ENCODE peak calls at places on chromosomes 3 and 15, in five cellular contexts. One of them, this sample, is unnamed.

GRCh38 chr3:32392530-32393302 is 1.1 kb downstream of the CMTM7 start:
- DNase-seq in thoracic aorta: peak
- DNase-seq in cardiac fibroblast: peak
- DNase-seq in dorsolateral prefrontal cortex: no peak
- DNase-seq in GM23338: peak
- DNase-seq in this sample: peak

GRCh38 chr3:173553635-173554280 is 156.2 kb downstream of the NLGN1 start:
- DNase-seq in thoracic aorta: no peak
- DNase-seq in cardiac fibroblast: peak
- DNase-seq in dorsolateral prefrontal cortex: no peak
- DNase-seq in GM23338: peak
- DNase-seq in this sample: no peak

GRCh38 chr3:171699611-171700010 is 110.7 kb downstream of the PLD1 start:
- DNase-seq in thoracic aorta: no peak
- DNase-seq in cardiac fibroblast: peak
- DNase-seq in dorsolateral prefrontal cortex: no peak
- DNase-seq in GM23338: no peak
- DNase-seq in this sample: no peak

GRCh38 chr15:69758810-69759410 is 306.3 kb downstream of the RPLP1 start:
- DNase-seq in thoracic aorta: no peak
- DNase-seq in cardiac fibroblast: peak
- DNase-seq in dorsolateral prefrontal cortex: no peak
- DNase-seq in GM23338: no peak
- DNase-seq in this sample: peak

GRCh38 chr15:70892002-70892911 is at the start of the genes LRRC49 and THAP10:
- DNase-seq in thoracic aorta: peak
- DNase-seq in cardiac fibroblast: peak
- DNase-seq in dorsolateral prefrontal cortex: peak
- DNase-seq in GM23338: peak
- DNase-seq in this sample: peak

GRCh38 chr3:177329854-177330253 is 132.6 kb upstream of the TBL1XR1 start:
- DNase-seq in thoracic aorta: no peak
- DNase-seq in cardiac fibroblast: no peak
- DNase-seq in dorsolateral prefrontal cortex: no peak
- DNase-seq in GM23338: no peak
- DNase-seq in this sample: no peak

GRCh38 chr15:74240002-74240568 is 4.0 kb downstream of the CCDC33 start:
- DNase-seq in thoracic aorta: peak
- DNase-seq in cardiac fibroblast: peak
- DNase-seq in dorsolateral prefrontal cortex: peak
- DNase-seq in GM23338: peak
- DNase-seq in this sample: peak

GRCh38 chr3:24538891-24539290 is 44.2 kb upstream of the THRB start:
- DNase-seq in thoracic aorta: no peak
- DNase-seq in cardiac fibroblast: no peak
- DNase-seq in dorsolateral prefrontal cortex: no peak
- DNase-seq in GM23338: no peak
- DNase-seq in this sample: peak

GRCh38 chr3:146650691-146651090 is 45.5 kb upstream of the PLSCR5 start:
- DNase-seq in thoracic aorta: no peak
- DNase-seq in cardiac fibroblast: no peak
- DNase-seq in dorsolateral prefrontal cortex: no peak
- DNase-seq in GM23338: no peak
- DNase-seq in this sample: no peak

GRCh38 chr3:66405701-66406091 is 95.1 kb downstream of the LRIG1 start:
- DNase-seq in thoracic aorta: peak
- DNase-seq in cardiac fibroblast: peak
- DNase-seq in dorsolateral prefrontal cortex: no peak
- DNase-seq in GM23338: no peak
- DNase-seq in this sample: peak

GRCh38 chr15:90315276-90315982 is 36.7 kb upstream of the ZNF774 start:
- DNase-seq in thoracic aorta: peak
- DNase-seq in cardiac fibroblast: peak
- DNase-seq in dorsolateral prefrontal cortex: no peak
- DNase-seq in GM23338: no peak
- DNase-seq in this sample: peak

GRCh38 chr3:53944019-53944418 is 52.4 kb upstream of the SELENOK start:
- DNase-seq in thoracic aorta: no peak
- DNase-seq in cardiac fibroblast: peak
- DNase-seq in dorsolateral prefrontal cortex: no peak
- DNase-seq in GM23338: no peak
- DNase-seq in this sample: no peak

GRCh38 chr3:72258786-72259185 is 473.8 kb upstream of the PROK2 start:
- DNase-seq in thoracic aorta: no peak
- DNase-seq in cardiac fibroblast: no peak
- DNase-seq in dorsolateral prefrontal cortex: no peak
- DNase-seq in GM23338: no peak
- DNase-seq in this sample: no peak

GRCh38 chr3:66366747-66367146 is 134.1 kb downstream of the LRIG1 start:
- DNase-seq in thoracic aorta: no peak
- DNase-seq in cardiac fibroblast: no peak
- DNase-seq in dorsolateral prefrontal cortex: no peak
- DNase-seq in GM23338: peak
- DNase-seq in this sample: no peak

GRCh38 chr3:185549111-185549510 is 3.3 kb downstream of the LIPH start:
- DNase-seq in thoracic aorta: peak
- DNase-seq in cardiac fibroblast: peak
- DNase-seq in dorsolateral prefrontal cortex: no peak
- DNase-seq in GM23338: no peak
- DNase-seq in this sample: peak

GRCh38 chr15:50883903-50884302 is 24.6 kb upstream of the AP4E1 start:
- DNase-seq in thoracic aorta: no peak
- DNase-seq in cardiac fibroblast: peak
- DNase-seq in dorsolateral prefrontal cortex: no peak
- DNase-seq in GM23338: no peak
- DNase-seq in this sample: no peak

GRCh38 chr15:27392163-27392562 is 421.2 kb downstream of the GABRG3 start:
- DNase-seq in thoracic aorta: no peak
- DNase-seq in cardiac fibroblast: no peak
- DNase-seq in dorsolateral prefrontal cortex: no peak
- DNase-seq in GM23338: no peak
- DNase-seq in this sample: no peak

GRCh38 chr15:78315686-78316085 is 16.3 kb upstream of the SKIC8 start:
- DNase-seq in thoracic aorta: no peak
- DNase-seq in cardiac fibroblast: peak
- DNase-seq in dorsolateral prefrontal cortex: peak
- DNase-seq in GM23338: peak
- DNase-seq in this sample: no peak

GRCh38 chr3:124032881-124033359 is 41.0 kb upstream of the ROPN1 start:
- DNase-seq in thoracic aorta: peak
- DNase-seq in cardiac fibroblast: peak
- DNase-seq in dorsolateral prefrontal cortex: peak
- DNase-seq in GM23338: peak
- DNase-seq in this sample: peak

GRCh38 chr3:84223512-84223911 is 735.3 kb upstream of the CADM2 start:
- DNase-seq in thoracic aorta: no peak
- DNase-seq in cardiac fibroblast: no peak
- DNase-seq in dorsolateral prefrontal cortex: no peak
- DNase-seq in GM23338: peak
- DNase-seq in this sample: no peak

GRCh38 chr3:46112984-46113383 is 85.7 kb upstream of the XCR1 start:
- DNase-seq in thoracic aorta: no peak
- DNase-seq in cardiac fibroblast: no peak
- DNase-seq in dorsolateral prefrontal cortex: no peak
- DNase-seq in GM23338: no peak
- DNase-seq in this sample: no peak

GRCh38 chr3:168047190-168047795 is 48.4 kb downstream of the GOLIM4 start:
- DNase-seq in thoracic aorta: no peak
- DNase-seq in cardiac fibroblast: peak
- DNase-seq in dorsolateral prefrontal cortex: no peak
- DNase-seq in GM23338: peak
- DNase-seq in this sample: no peak

GRCh38 chr3:159238646-159239045 is 436.8 kb downstream of the MFSD1 start:
- DNase-seq in thoracic aorta: no peak
- DNase-seq in cardiac fibroblast: no peak
- DNase-seq in dorsolateral prefrontal cortex: no peak
- DNase-seq in GM23338: no peak
- DNase-seq in this sample: no peak

GRCh38 chr3:155704041-155704440 is 40.8 kb downstream of the PLCH1 start:
- DNase-seq in thoracic aorta: no peak
- DNase-seq in cardiac fibroblast: no peak
- DNase-seq in dorsolateral prefrontal cortex: no peak
- DNase-seq in GM23338: no peak
- DNase-seq in this sample: no peak

GRCh38 chr15:43441316-43441715 is 51.6 kb downstream of the TP53BP1 start:
- DNase-seq in thoracic aorta: no peak
- DNase-seq in cardiac fibroblast: peak
- DNase-seq in dorsolateral prefrontal cortex: no peak
- DNase-seq in GM23338: no peak
- DNase-seq in this sample: no peak

GRCh38 chr15:33357845-33358244 is 47.1 kb downstream of the RYR3 start:
- DNase-seq in thoracic aorta: no peak
- DNase-seq in cardiac fibroblast: no peak
- DNase-seq in dorsolateral prefrontal cortex: no peak
- DNase-seq in GM23338: no peak
- DNase-seq in this sample: no peak

GRCh38 chr3:15271785-15272381 is 60.5 kb downstream of the SH3BP5 start:
- DNase-seq in thoracic aorta: no peak
- DNase-seq in cardiac fibroblast: no peak
- DNase-seq in dorsolateral prefrontal cortex: no peak
- DNase-seq in GM23338: no peak
- DNase-seq in this sample: peak